ENCODE peak calls at places on chromosomes 11 and 22, in ten cellular contexts. E is H1, G is WERI-Rb-1, A is pancreas, V is Peyer's patch, T is SK-N-SH, Z is left ventricle myocardium inferior, L is A549, K is uterus, X is suprapubic skin. Y is an unnamed sample.
A peak's percentile ranks its signal among the peaks of the same experiment; 100 is the strongest.

GRCh38 chr11:111327908-111328624 is 29.7 kb downstream of the POU2AF3 start:
- DNase-seq in E (no peak), G (no peak), V (no peak), A (peak; percentile 88), Z (peak; percentile 38), L (no peak), K (no peak), T (no peak), X (no peak), Y (no peak)

GRCh38 chr11:33980896-33981295 is 70.6 kb upstream of the CAPRIN1 start:
- DNase-seq in A (no peak), E (no peak), Z (no peak), V (no peak), L (no peak), K (no peak), T (no peak), X (no peak), G (no peak), Y (no peak)

GRCh38 chr22:37197451-37198289 is 9.6 kb upstream of the C1QTNF6 start:
- DNase-seq in G (no peak), L (peak; percentile 91), V (peak; percentile 76), E (no peak), X (peak; percentile 77), A (peak; percentile 80), K (peak; percentile 86), Z (no peak), T (no peak), Y (peak; percentile 78)

GRCh38 chr11:1033016-1033798 is 3.3 kb downstream of the MUC6 start:
- DNase-seq in T (no peak), V (no peak), K (no peak), A (peak; percentile 66), Z (no peak), L (no peak), X (no peak), G (no peak), E (no peak), Y (no peak)

GRCh38 chr22:50257451-50258360 is 3.8 kb downstream of the MAPK12 start:
- DNase-seq in X (no peak), G (no peak), T (no peak), Z (no peak), V (no peak), A (peak; percentile 55), K (no peak), L (no peak), E (no peak), Y (no peak)

GRCh38 chr22:29744902-29745301 is 21.9 kb downstream of the ZMAT5 start:
- DNase-seq in E (no peak), Z (no peak), T (no peak), A (no peak), G (peak; percentile 53), K (no peak), L (no peak), V (peak; percentile 37), X (no peak), Y (no peak)

GRCh38 chr11:100581318-100581717 is 105.8 kb upstream of the ARHGAP42 start:
- DNase-seq in G (no peak), A (no peak), E (no peak), K (no peak), V (no peak), X (no peak), Z (no peak), L (no peak), T (no peak), Y (no peak)

GRCh38 chr11:10909141-10909883 is 51.5 kb upstream of the ZBED5 start:
- DNase-seq in X (no peak), Z (no peak), G (no peak), T (no peak), V (no peak), A (no peak), L (no peak), K (no peak), E (no peak), Y (no peak)

GRCh38 chr11:36383200-36383599 is 87.1 kb downstream of the PRR5L start:
- DNase-seq in A (no peak), K (no peak), T (no peak), E (no peak), Z (no peak), X (no peak), G (no peak), V (no peak), L (no peak), Y (no peak)

GRCh38 chr11:7688238-7688826 is 15.0 kb upstream of the CYB5R2 start:
- DNase-seq in V (no peak), K (no peak), Z (no peak), A (no peak), E (no peak), T (peak; percentile 52), X (no peak), L (peak; percentile 50), G (no peak), Y (no peak)

GRCh38 chr11:7689239-7689638 is 15.9 kb upstream of the CYB5R2 start:
- DNase-seq in Z (no peak), V (no peak), K (no peak), E (no peak), T (no peak), X (no peak), A (no peak), L (no peak), G (no peak), Y (no peak)

GRCh38 chr11:7691759-7692334 is 14.4 kb downstream of the OVCH2 start:
- DNase-seq in Z (no peak), G (no peak), A (no peak), V (no peak), L (no peak), K (no peak), X (no peak), E (no peak), T (no peak), Y (no peak)

GRCh38 chr11:7687386-7687785 is 14.1 kb upstream of the CYB5R2 start:
- DNase-seq in K (no peak), Z (no peak), E (no peak), V (no peak), T (no peak), A (no peak), L (no peak), X (no peak), G (no peak), Y (no peak)

DNA sequence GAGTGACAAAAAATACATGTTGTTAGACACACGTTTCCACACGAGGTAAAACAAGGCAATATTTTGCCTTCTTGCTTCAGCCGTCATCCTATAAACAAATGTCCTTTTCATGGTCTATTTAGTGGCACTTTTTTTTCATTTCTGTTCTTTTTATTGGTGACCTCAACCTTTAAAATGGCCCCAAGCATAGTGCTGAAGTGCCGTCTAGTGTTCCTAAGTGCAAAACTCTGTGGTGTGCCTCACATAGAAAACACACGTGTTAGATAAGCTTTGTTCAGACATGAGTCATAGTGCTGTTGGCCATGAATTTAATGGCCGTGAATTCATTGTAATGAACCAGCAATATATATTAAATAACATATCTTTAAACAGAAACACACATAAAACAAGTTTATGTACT is 15.6 kb downstream of the OVCH2 start:
- DNase-seq in K (no peak), Z (no peak), X (no peak), G (no peak), T (no peak), V (no peak), E (no peak), L (no peak), A (no peak), Y (no peak)
- TF ChIP-seq CTCF in K (no peak), Z (no peak), X (no peak), G (no peak), T (peak; percentile 18), V (no peak), E (no peak), L (no peak), A (no peak), Y (no peak)

DNA sequence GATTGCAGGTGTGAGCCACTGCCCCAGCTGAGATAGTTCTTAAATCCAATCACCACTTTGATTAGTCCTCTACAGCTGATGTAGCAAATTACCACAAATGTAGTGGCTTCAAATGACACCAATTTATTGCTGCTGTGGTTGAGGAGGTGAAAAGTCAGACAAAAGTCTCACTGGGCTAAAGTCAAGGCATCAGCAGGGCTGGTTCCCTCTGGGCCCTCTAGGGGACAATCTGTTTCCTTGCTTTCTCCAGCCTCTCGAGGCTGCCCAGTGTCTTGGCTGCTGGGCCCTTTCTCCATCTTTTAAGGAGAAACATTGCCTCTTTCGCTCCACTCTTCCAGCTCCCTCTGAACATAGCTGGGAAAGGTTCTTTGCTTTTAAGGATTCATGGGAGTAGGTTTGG is 50.5 kb upstream of the SHANK2 start:
- DNase-seq in K (no peak), Z (no peak), E (peak; percentile 37), V (no peak), X (peak; percentile 34), G (no peak), L (no peak), T (no peak), A (no peak), Y (no peak)
- H3K9me3 ChIP-seq in K (no peaks in the 10 kb centered on the region), Z (no peaks in the 10 kb centered on the region), E (no peaks in the 10 kb centered on the region), V (no peaks in the 10 kb centered on the region), X (no peaks in the 10 kb centered on the region), G (no peaks in the 10 kb centered on the region), L (no peaks in the 10 kb centered on the region), T (no peaks in the 10 kb centered on the region), A (no peaks in the 10 kb centered on the region), Y (no peaks in the 10 kb centered on the region)

DNA sequence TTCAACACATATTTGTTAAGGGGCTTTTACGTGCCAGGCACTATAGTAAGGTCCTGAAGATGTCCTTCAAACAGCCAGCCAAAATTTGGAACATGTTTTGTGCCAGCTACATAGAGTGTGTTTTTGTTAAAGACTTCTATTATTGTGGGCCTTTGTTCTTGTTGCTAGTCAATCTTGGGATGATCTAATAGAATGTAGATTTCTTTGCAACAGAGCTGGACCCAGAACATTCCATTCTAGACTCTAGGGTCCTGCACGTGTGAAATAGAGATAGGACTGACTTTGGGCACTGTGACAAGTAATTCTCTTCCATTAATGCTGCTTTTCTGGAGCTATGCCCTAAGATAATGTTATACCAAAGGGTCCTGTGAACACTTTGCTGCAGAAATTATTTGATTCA is 16.9 kb upstream of the IPO7 start:
- DNase-seq in Z (no peak), X (no peak), V (no peak), G (no peak), T (no peak), K (no peak), L (no peak), E (no peak), A (no peak), Y (no peak)
- TF ChIP-seq CTCF in Z (no peak), X (no peak), V (no peak), G (no peak), T (no peak), K (no peak), L (no peak), E (no peak), A (no peak), Y (no peak)

DNA sequence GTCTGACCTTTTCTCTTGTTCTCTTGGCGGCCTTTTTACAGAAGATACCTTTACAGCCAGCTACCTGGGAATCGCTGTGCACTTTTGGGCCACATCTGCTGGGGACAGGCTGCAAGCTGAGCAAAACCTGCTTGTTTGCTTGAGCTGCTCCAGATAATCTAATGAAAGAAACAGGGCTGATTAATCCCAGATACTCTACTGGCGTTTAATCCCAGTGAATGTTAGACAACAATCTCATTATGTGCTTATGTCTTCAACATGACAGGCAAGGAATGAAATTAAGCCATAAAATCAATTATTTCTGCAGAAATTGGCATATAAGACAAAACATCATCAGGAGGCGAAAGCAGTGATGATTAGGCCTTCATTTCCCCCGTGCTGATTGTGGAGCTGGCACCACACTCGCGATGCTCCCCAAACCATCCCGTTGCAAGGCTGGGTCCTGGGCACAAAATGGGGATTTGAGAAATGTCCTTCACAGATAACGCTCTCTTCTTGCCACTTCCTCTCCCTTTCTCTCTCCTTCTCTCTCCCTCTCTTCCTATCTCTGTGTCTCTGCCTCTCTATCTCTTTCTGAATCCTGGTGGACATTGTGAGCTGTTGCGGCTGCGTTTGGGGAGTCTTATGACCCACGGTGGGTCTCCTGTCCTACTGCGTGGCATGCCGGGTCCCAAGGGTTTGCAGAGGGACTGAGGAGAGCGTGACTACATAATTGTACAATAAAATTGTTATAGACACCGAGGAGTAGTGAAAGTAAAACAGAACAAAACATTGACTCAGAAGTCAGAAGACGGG is 1053.9 kb downstream of the TBC1D22A start:
- DNase-seq in G (no peak), K (no peak), V (no peak), A (no peak), Z (no peak), T (no peak), X (no peak), L (no peak), E (no peak), Y (no peak)
- H3K9me3 ChIP-seq in G (peaks cover 10% of the 10 kb centered on the region), K (no peaks in the 10 kb centered on the region), V (no peaks in the 10 kb centered on the region), A (no peaks in the 10 kb centered on the region), Z (peaks cover 15% of the 10 kb centered on the region), T (no peaks in the 10 kb centered on the region), X (no peaks in the 10 kb centered on the region), L (no peaks in the 10 kb centered on the region), E (peaks cover 5% of the 10 kb centered on the region), Y (no peaks in the 10 kb centered on the region)